ENCODE peak calls at places on chromosomes 2 and 18, in ten cellular contexts. C, M, X, G, F, T, B, P, J and O are unnamed samples.

GRCh38 chr2:15058015-15058414 is 425.5 kb downstream of the LRATD1 start:
- DNase-seq in C (peak), M (no peak), X (no peak), G (no peak), F (no peak), T (no peak), B (no peak), P (no peak), J (no peak), O (no peak)

GRCh38 chr2:227862227-227862740 is 9.1 kb upstream of the DAW1 start:
- DNase-seq in C (peak), M (no peak), X (no peak), G (peak), F (no peak), T (peak), B (no peak), P (peak), J (peak), O (peak)

GRCh38 chr2:20666364-20667150 is at the start of gene GDF7:
- DNase-seq in C (no peak), M (no peak), X (no peak), G (peak), F (peak), T (peak), B (no peak), P (no peak), J (peak), O (no peak)

GRCh38 chr2:235936493-235936892 is 231.7 kb downstream of the GBX2 start:
- DNase-seq in C (peak), M (no peak), X (peak), G (no peak), F (no peak), T (peak), B (no peak), P (no peak), J (no peak), O (no peak)

GRCh38 chr2:239193925-239194687 is 206.7 kb downstream of the HDAC4 start:
- DNase-seq in C (peak), M (peak), X (peak), G (no peak), F (no peak), T (peak), B (no peak), P (peak), J (no peak), O (no peak)

GRCh38 chr2:10486091-10486490 is 38.0 kb upstream of the ODC1 start:
- DNase-seq in C (no peak), M (no peak), X (no peak), G (no peak), F (no peak), T (no peak), B (no peak), P (no peak), J (no peak), O (no peak)

GRCh38 chr2:146847846-146848245 is 997.0 kb upstream of the ACVR2A start:
- DNase-seq in C (peak), M (no peak), X (no peak), G (no peak), F (no peak), T (no peak), B (no peak), P (no peak), J (no peak), O (no peak)

GRCh38 chr2:86499326-86499725 is 58.2 kb downstream of the KDM3A start:
- DNase-seq in C (peak), M (no peak), X (no peak), G (no peak), F (no peak), T (peak), B (no peak), P (no peak), J (no peak), O (no peak)

GRCh38 chr2:232142049-232142448 is 180.5 kb downstream of the DIS3L2 start:
- DNase-seq in C (peak), M (peak), X (no peak), G (peak), F (no peak), T (peak), B (no peak), P (peak), J (no peak), O (peak)

GRCh38 chr2:15588329-15588919 is 3.2 kb upstream of the DDX1 start:
- DNase-seq in C (peak), M (peak), X (no peak), G (peak), F (peak), T (peak), B (no peak), P (peak), J (peak), O (peak)

GRCh38 chr18:36650206-36650605 is 178.6 kb downstream of the TPGS2 start:
- DNase-seq in C (no peak), M (no peak), X (no peak), G (no peak), F (no peak), T (no peak), B (no peak), P (no peak), J (no peak), O (no peak)

GRCh38 chr2:106020821-106021316 is 173.2 kb downstream of the UXS1 start:
- DNase-seq in C (no peak), M (no peak), X (no peak), G (no peak), F (no peak), T (no peak), B (no peak), P (no peak), J (no peak), O (no peak)

GRCh38 chr18:63138469-63139340 is 180.9 kb downstream of the BCL2 start:
- DNase-seq in C (no peak), M (no peak), X (no peak), G (peak), F (no peak), T (no peak), B (no peak), P (no peak), J (no peak), O (no peak)

GRCh38 chr2:32745191-32745590 is 117.3 kb downstream of the TTC27 start:
- DNase-seq in C (peak), M (no peak), X (no peak), G (no peak), F (no peak), T (peak), B (no peak), P (no peak), J (no peak), O (peak)

GRCh38 chr2:121476714-121477113 is 54.0 kb upstream of the RNU4ATAC start:
- DNase-seq in C (no peak), M (no peak), X (no peak), G (no peak), F (no peak), T (no peak), B (no peak), P (no peak), J (no peak), O (no peak)

GRCh38 chr2:18630101-18630500 is 40.7 kb upstream of the NT5C1B start:
- DNase-seq in C (peak), M (no peak), X (no peak), G (no peak), F (no peak), T (no peak), B (no peak), P (no peak), J (no peak), O (peak)

GRCh38 chr2:173075056-173075780 is 428 bp upstream of the MAP3K20 start:
- DNase-seq in C (no peak), M (no peak), X (no peak), G (no peak), F (no peak), T (no peak), B (no peak), P (no peak), J (no peak), O (no peak)

GRCh38 chr2:148582679-148583511 is 61.7 kb upstream of the EPC2 start:
- DNase-seq in C (no peak), M (no peak), X (no peak), G (no peak), F (no peak), T (peak), B (no peak), P (no peak), J (no peak), O (peak)

GRCh38 chr2:19073522-19073921 is 284.9 kb downstream of the OSR1 start:
- DNase-seq in C (peak), M (no peak), X (no peak), G (no peak), F (peak), T (peak), B (no peak), P (no peak), J (no peak), O (peak)

GRCh38 chr2:123747316-123747715 is 277.8 kb upstream of the CNTNAP5 start:
- DNase-seq in C (no peak), M (no peak), X (no peak), G (no peak), F (no peak), T (no peak), B (no peak), P (no peak), J (no peak), O (no peak)

GRCh38 chr18:13246591-13246990 is 28.0 kb downstream of the LDLRAD4 start:
- DNase-seq in C (no peak), M (no peak), X (no peak), G (no peak), F (no peak), T (no peak), B (peak), P (no peak), J (no peak), O (no peak)

GRCh38 chr2:189439342-189439741 is 1.9 kb upstream of the WDR75 start:
- DNase-seq in C (no peak), M (no peak), X (no peak), G (no peak), F (no peak), T (peak), B (no peak), P (no peak), J (no peak), O (no peak)

GRCh38 chr2:20093263-20094141 is 42.1 kb upstream of the LAPTM4A start:
- DNase-seq in C (peak), M (no peak), X (no peak), G (no peak), F (peak), T (peak), B (no peak), P (peak), J (peak), O (peak)

DNA sequence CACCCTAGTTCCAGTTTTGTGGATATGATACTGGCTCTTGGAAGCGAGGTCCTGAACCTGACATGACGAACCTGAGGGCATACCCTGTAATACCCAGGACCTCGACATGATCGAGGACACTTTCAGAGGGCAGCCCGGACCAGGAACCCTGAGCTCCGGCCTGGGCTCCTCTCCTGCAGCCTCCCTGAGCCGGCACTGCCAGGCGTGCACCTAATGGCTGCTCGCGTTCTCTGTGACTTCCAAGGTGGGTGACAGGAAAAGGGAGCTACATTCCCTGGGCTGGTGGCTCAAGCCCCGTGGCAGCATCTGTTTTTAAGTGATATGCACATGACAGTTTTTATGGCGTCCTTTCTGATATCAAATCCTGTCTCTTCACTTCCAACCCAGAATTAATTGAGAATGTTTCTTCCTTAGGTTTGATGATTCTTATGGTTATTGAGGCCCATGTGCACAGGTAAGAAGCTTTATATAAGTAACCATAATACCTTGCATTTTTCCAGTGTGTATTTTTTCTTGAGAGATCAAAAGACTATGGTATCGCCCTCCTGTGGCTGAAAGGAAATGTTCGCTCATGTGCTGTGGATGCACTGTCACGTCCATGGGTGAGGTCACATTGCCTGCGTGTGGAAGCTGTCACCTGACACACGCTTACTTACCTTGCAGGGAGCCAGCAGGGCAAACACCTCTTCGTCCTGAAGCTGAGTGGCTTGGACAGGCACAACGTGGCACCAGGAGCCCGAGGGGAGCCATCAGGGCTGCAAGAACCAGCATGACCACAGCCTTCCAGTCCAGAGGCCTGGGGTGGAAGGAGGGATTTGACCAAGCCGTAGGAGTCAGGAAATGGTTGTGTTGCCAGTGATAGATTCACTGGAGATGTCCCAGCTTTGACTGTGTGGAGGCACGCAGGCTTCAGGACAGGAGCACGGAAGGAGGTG is 367.4 kb upstream of the MYT1L start:
- DNase-seq in C (no peak), M (no peak), X (no peak), G (no peak), F (no peak), T (peak), B (no peak), P (no peak), J (no peak), O (no peak)
- TF ChIP-seq CTCF in C (no peak), M (peak), X (peak), G (no peak), F (no peak), T (peak), B (no peak), P (no peak), J (no peak), O (no peak)

GRCh38 chr2:73937899-73938298 is 11.2 kb downstream of the DGUOK start:
- DNase-seq in C (no peak), M (no peak), X (no peak), G (no peak), F (no peak), T (no peak), B (no peak), P (no peak), J (no peak), O (no peak)

GRCh38 chr2:73938761-73939352 is 12.2 kb downstream of the DGUOK start:
- DNase-seq in C (peak), M (no peak), X (no peak), G (no peak), F (no peak), T (no peak), B (no peak), P (no peak), J (no peak), O (peak)

GRCh38 chr2:73942664-73943063 is 16.0 kb downstream of the DGUOK start:
- DNase-seq in C (no peak), M (no peak), X (no peak), G (no peak), F (no peak), T (no peak), B (no peak), P (no peak), J (no peak), O (no peak)

GRCh38 chr2:73937103-73937885 is 10.6 kb downstream of the DGUOK start:
- DNase-seq in C (no peak), M (no peak), X (no peak), G (no peak), F (no peak), T (no peak), B (no peak), P (no peak), J (no peak), O (no peak)

DNA sequence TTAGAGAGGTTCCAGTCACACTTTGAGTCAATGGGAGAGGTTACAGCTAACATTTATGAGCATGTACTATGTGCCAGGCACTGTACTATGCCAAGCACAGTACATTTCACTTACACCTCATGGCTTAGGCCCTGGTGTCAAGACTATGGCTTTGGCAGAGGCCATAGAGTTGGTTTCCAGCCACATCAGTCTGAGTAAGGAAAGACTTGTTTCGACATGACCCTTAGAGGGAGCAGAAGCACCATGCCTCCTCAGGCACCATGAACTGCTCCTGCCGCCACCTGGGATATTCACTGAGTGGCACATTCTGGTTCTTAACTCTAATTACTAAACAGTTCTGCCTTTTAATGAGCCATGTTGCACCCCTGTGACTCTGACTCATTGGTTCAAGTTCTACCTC is 12.7 kb downstream of the DGUOK start:
- DNase-seq in C (peak), M (no peak), X (no peak), G (no peak), F (no peak), T (peak), B (peak), P (peak), J (no peak), O (peak)
- TF ChIP-seq CTCF in C (peak), M (no peak), X (no peak), G (no peak), F (peak), T (no peak), B (peak), P (no peak), J (no peak), O (no peak)

DNA sequence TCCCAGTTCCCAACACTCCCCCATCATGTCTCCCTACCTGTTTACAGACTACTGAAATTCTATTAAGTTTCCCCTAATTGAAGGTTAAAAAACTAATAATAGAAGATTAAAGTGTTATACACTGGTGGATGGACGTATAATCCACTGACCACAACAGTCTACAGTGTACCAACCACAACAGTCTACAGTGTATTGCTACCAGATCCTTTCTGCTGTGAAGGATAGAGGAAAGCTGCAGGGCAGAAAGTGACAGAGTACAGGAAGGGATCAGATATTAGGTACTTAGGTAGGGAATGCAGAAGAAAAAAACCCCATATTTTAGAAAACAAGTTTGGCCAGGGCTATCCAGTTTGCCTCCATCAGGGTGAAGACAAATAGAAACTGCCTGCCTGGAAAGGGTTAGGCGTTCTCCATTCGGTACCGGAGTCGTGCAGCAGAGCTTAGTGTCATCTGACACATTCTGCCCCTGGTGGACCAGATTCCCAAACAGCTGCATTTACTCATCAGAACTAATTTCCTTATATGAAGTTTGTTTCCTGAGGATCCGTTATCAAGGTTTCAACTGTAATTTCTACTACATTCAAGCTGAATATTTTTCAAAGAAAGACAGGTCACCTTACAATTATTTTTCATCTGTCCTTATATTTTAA is 49.9 kb downstream of the KLF7 start:
- DNase-seq in C (peak), M (peak), X (no peak), G (no peak), F (no peak), T (no peak), B (no peak), P (no peak), J (no peak), O (peak)
- TF ChIP-seq CTCF in C (peak), M (peak), X (no peak), G (no peak), F (no peak), T (no peak), B (no peak), P (no peak), J (no peak), O (peak)

GRCh38 chr2:184527058-184527457 is 71.3 kb upstream of the ZNF804A start:
- DNase-seq in C (no peak), M (no peak), X (no peak), G (no peak), F (no peak), T (peak), B (no peak), P (no peak), J (no peak), O (no peak)
- TF ChIP-seq CTCF in C (no peak), M (no peak), X (no peak), G (no peak), F (no peak), T (no peak), B (no peak), P (no peak), J (no peak), O (no peak)

DNA sequence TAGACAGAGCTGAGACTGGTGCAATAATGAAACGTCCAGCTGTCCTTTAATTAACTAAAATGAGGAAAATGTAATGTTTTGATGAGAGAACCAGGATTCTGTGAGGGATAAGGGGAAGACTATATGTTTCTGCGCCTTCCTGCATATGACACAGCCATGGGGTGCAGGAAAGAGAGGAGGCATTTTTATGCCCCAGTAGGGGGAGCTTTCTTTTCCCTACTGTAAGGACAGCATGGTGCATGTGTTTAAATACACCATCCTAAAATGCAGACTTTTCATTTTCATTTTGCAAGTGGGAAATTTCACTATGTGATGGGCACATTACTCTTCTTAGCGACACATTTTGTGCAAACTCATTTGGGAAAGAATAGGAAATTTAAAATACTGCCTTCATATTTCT is 446.1 kb downstream of the ARHGAP15 start:
- DNase-seq in C (peak), M (no peak), X (no peak), G (no peak), F (no peak), T (peak), B (no peak), P (no peak), J (no peak), O (peak)
- TF ChIP-seq CTCF in C (peak), M (peak), X (no peak), G (peak), F (no peak), T (peak), B (peak), P (peak), J (no peak), O (peak)